ENCODE peak calls at places on chromosomes 11 and 22, in nine cellular contexts. J is left lung, C is colonic mucosa, W is tibial artery, H is left ventricle myocardium inferior, M is gastrocnemius medialis, L is right lobe of liver, P is HCT116, D is neuronal stem cell. E is an unnamed sample.

GRCh38 chr22:46750861-46751260 is 11.6 kb upstream of the TBC1D22A start:
- DNase-seq in M (no peak), C (peak), P (no peak), H (no peak), L (peak), W (no peak), J (peak), D (no peak), E (peak)

GRCh38 chr22:30575859-30576258 is 1.4 kb upstream of the GAL3ST1 start:
- DNase-seq in C (peak), D (no peak), H (no peak), P (no peak), M (no peak), J (no peak), L (no peak), W (no peak), E (no peak)

GRCh38 chr11:114321621-114322257 is 25.5 kb downstream of the NNMT start:
- DNase-seq in W (peak), D (no peak), H (peak), J (no peak), C (no peak), L (no peak), M (no peak), P (no peak), E (no peak)

GRCh38 chr11:46309669-46310288 is 32.3 kb downstream of the CREB3L1 start:
- DNase-seq in H (no peak), M (no peak), C (no peak), W (no peak), D (no peak), P (peak), J (no peak), L (no peak), E (no peak)

GRCh38 chr11:60825790-60826189 is 16.1 kb upstream of the CCDC86 start:
- DNase-seq in C (no peak), L (no peak), P (no peak), W (no peak), H (no peak), J (no peak), D (no peak), M (no peak), E (no peak)

GRCh38 chr11:16346975-16347374 is 9.4 kb downstream of the SOX6 start:
- DNase-seq in L (no peak), D (no peak), P (no peak), H (no peak), M (peak), W (no peak), C (no peak), J (no peak), E (no peak)

GRCh38 chr11:132423266-132423665 is 1052.9 kb downstream of the NTM start:
- DNase-seq in M (no peak), J (no peak), P (no peak), W (no peak), L (no peak), D (no peak), H (no peak), C (no peak), E (no peak)

GRCh38 chr22:42001127-42001526 is 2.5 kb downstream of the WBP2NL start:
- DNase-seq in W (no peak), M (no peak), L (no peak), D (no peak), C (no peak), J (no peak), H (no peak), P (no peak), E (no peak)

GRCh38 chr11:62753736-62754603 is at the start of gene ZBTB3:
- DNase-seq in W (peak), H (peak), M (peak), D (peak), J (peak), P (peak), L (peak), C (peak), E (peak)

GRCh38 chr22:50192825-50193204 is 7.1 kb downstream of the TRABD start:
- DNase-seq in L (no peak), J (peak), W (no peak), M (no peak), H (no peak), C (no peak), P (no peak), D (no peak), E (peak)

GRCh38 chr11:57546869-57547518 is 9.6 kb downstream of the SMTNL1 start:
- DNase-seq in H (no peak), C (no peak), M (peak), P (no peak), W (no peak), J (no peak), L (no peak), D (no peak), E (no peak)

GRCh38 chr11:113554531-113554930 is 79.3 kb upstream of the DRD2 start:
- DNase-seq in H (no peak), J (no peak), L (no peak), C (no peak), P (no peak), D (no peak), W (no peak), M (no peak), E (no peak)

GRCh38 chr11:17154409-17155159 is 53.2 kb downstream of the PIK3C2A start:
- DNase-seq in M (no peak), P (no peak), W (no peak), H (no peak), D (no peak), J (no peak), C (no peak), L (no peak), E (no peak)

GRCh38 chr11:80980221-80980620 is 1539.4 kb upstream of the TENM4 start:
- DNase-seq in W (no peak), P (no peak), L (no peak), D (no peak), J (no peak), C (no peak), H (no peak), M (no peak), E (no peak)

GRCh38 chr22:19645391-19645790 is 68.9 kb upstream of the SEPTIN5 start:
- DNase-seq in D (no peak), W (peak), C (no peak), J (no peak), M (no peak), P (no peak), H (no peak), L (no peak), E (no peak)

GRCh38 chr11:94504689-94505293 is 7.5 kb upstream of the C11orf97 start:
- DNase-seq in L (no peak), M (no peak), P (peak), J (no peak), H (no peak), W (no peak), D (peak), C (no peak), E (no peak)

GRCh38 chr11:27716850-27717249 is 16.6 kb upstream of the BDNF start:
- DNase-seq in J (no peak), D (no peak), L (no peak), W (no peak), C (no peak), M (no peak), H (no peak), P (no peak), E (no peak)

GRCh38 chr11:107752954-107753822 is 41.3 kb upstream of the SLN start:
- DNase-seq in L (no peak), P (no peak), H (no peak), J (no peak), W (no peak), M (no peak), C (no peak), D (no peak), E (no peak)

GRCh38 chr11:81707881-81708280 is 1025.8 kb downstream of the FAM181B start:
- DNase-seq in H (no peak), C (no peak), J (no peak), P (no peak), D (no peak), M (no peak), W (no peak), L (no peak), E (no peak)

GRCh38 chr11:31805629-31806185 is 5.4 kb downstream of the PAX6 start:
- DNase-seq in C (no peak), L (no peak), H (no peak), W (no peak), D (no peak), M (no peak), P (no peak), J (peak), E (peak)

GRCh38 chr11:132520199-132520598 is 1012.1 kb downstream of the OPCML start:
- DNase-seq in C (no peak), H (no peak), D (no peak), M (no peak), P (no peak), J (no peak), W (no peak), L (no peak), E (no peak)

GRCh38 chr11:122804161-122804560 is 34.1 kb upstream of the CRTAM start:
- DNase-seq in P (no peak), C (no peak), J (no peak), M (no peak), L (no peak), H (no peak), W (no peak), D (no peak), E (no peak)

GRCh38 chr11:6505577-6506240 is 8.6 kb downstream of the DNHD1 start:
- DNase-seq in P (peak), J (no peak), C (no peak), M (no peak), L (no peak), W (no peak), H (no peak), D (no peak), E (no peak)

GRCh38 chr11:108093128-108093904 is 28.1 kb upstream of the ACAT1 start:
- DNase-seq in L (no peak), J (no peak), M (no peak), D (no peak), P (no peak), C (no peak), H (no peak), W (no peak), E (no peak)

GRCh38 chr11:7577883-7578242 is 64.1 kb downstream of the PPFIBP2 start:
- DNase-seq in H (no peak), P (no peak), C (peak), M (no peak), W (no peak), L (no peak), D (no peak), J (no peak), E (no peak)

GRCh38 chr11:76587810-76588454 is 82.6 kb downstream of the LRRC32 start:
- DNase-seq in M (no peak), C (no peak), D (no peak), J (no peak), P (no peak), L (no peak), H (no peak), W (no peak), E (no peak)

GRCh38 chr11:75691804-75692203 is 23.0 kb upstream of the MAP6 start:
- DNase-seq in C (no peak), D (no peak), H (no peak), J (no peak), L (no peak), W (no peak), M (no peak), P (no peak), E (no peak)

GRCh38 chr22:46791201-46791731 is 28.8 kb downstream of the TBC1D22A start:
- DNase-seq in C (no peak), J (peak), D (no peak), P (no peak), M (peak), H (no peak), W (peak), L (no peak), E (peak)

GRCh38 chr22:20234314-20234682 is 33.8 kb downstream of the RTN4R start:
- DNase-seq in W (no peak), M (no peak), D (no peak), J (no peak), L (no peak), H (no peak), C (no peak), P (no peak), E (no peak)

GRCh38 chr11:83292709-83293435 is 6.7 kb upstream of the CCDC90B start:
- DNase-seq in J (no peak), C (peak), P (peak), M (no peak), W (no peak), H (no peak), L (no peak), D (peak), E (no peak)

GRCh38 chr11:68077617-68078592 is 39.1 kb downstream of the TCIRG1 start:
- DNase-seq in M (no peak), W (no peak), D (no peak), J (no peak), C (no peak), P (no peak), L (no peak), H (no peak), E (peak)

GRCh38 chr22:21791635-21792625 is 56.3 kb upstream of the YPEL1 start:
- DNase-seq in P (no peak), M (no peak), C (no peak), L (no peak), H (no peak), D (no peak), W (no peak), J (no peak), E (no peak)

GRCh38 chr11:32323814-32324130 is 111.6 kb downstream of the WT1 start:
- DNase-seq in P (no peak), L (no peak), C (no peak), W (no peak), D (no peak), M (no peak), J (no peak), H (no peak), E (no peak)

GRCh38 chr11:61281581-61282250 is 13.4 kb downstream of the VWCE start:
- DNase-seq in C (peak), L (no peak), H (peak), D (peak), J (no peak), M (no peak), W (no peak), P (peak), E (no peak)

GRCh38 chr11:59815754-59816153 is 5.2 kb upstream of the MRPL16 start:
- DNase-seq in L (no peak), C (no peak), J (no peak), M (no peak), W (no peak), P (no peak), H (no peak), D (no peak), E (no peak)
- H3K27ac ChIP-seq in L (no peak), C (no peak), J (no peak), M (no peak), W (no peak), P (no peak), H (no peak), D (no peak), E (no peak)

GRCh38 chr11:66063900-66064299 is 6.2 kb upstream of the PACS1 start:
- DNase-seq in M (no peak), D (no peak), L (peak), C (no peak), W (no peak), P (no peak), J (no peak), H (no peak), E (no peak)

GRCh38 chr11:66062408-66062807 is 7.7 kb upstream of the PACS1 start:
- DNase-seq in M (no peak), J (no peak), L (no peak), D (no peak), W (no peak), H (no peak), P (no peak), C (no peak), E (no peak)

GRCh38 chr11:66059966-66060680 is 8.0 kb downstream of the SF3B2 start:
- DNase-seq in M (no peak), P (no peak), J (no peak), C (no peak), H (no peak), D (no peak), W (no peak), L (no peak), E (no peak)

GRCh38 chr11:66064571-66064970 is 5.5 kb upstream of the PACS1 start:
- DNase-seq in C (no peak), L (peak), D (no peak), J (no peak), P (no peak), W (no peak), M (no peak), H (no peak), E (no peak)

DNA sequence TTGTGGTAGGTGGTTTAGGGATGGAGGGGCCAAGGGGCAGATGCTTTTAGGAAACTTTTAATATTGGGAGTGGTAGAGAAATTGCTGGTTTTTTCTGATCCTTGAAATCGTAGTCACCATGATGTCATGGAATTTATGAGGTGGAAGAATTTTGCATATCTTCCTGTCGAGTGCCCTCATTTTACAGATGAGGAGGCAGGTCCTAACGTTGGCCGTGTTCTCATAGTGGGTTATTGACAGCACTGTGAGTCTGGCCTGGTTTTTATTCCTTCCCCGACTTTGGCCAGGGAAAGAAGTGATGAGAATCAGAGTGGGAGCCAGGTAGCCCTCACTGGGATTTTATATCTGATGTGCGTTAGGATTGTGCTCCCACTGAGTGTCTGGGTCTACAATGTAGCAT is 8.8 kb upstream of the PACS1 start:
- DNase-seq in L (no peak), P (no peak), J (no peak), C (no peak), W (no peak), H (no peak), M (no peak), D (no peak), E (no peak)
- H3K27ac ChIP-seq in L (no peak), P (no peak), J (no peak), C (no peak), W (no peak), H (no peak), M (no peak), D (no peak), E (no peak)

DNA sequence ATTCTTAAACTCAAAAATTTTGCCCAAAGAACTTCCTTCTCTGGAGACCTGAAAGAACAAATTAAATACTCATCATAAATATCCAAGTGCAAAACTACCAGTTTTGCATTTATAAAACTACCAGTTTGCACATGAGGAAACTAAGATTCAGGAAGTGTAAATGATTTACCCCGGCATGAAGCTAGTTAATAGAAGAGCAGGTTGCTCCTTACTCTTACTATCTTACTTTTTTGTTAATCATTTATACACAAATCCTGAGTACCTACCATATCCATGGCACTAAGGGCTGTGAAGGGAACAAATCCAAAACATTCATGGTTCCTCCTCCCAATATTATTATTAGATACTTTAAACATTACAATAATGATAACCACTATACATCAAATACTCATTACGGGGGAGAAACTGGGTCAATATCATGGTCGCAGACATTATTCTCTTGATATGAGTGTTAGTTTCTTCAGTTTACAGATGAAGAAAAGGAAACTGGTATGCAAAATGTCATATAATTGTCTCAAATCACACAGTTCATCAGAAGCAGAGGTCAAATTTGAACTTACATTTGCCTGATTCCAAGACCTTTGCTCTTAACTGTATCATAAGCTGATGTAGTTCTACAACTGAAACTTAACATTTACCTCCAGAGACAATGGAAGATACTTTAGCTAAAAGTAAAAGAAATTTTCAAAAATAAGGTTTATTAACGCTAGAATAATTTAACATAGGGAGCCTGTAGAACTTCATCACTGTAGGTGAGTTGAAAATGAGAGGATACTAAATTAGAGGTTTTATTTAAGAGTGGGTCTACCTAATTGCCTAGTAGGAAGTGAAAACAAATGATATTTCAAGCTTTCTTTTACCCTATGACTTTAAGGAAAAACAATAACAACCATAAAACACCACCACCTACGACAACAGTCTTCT is 74.5 kb downstream of the FAM76B start:
- DNase-seq in D (no peak), W (no peak), H (no peak), M (no peak), P (no peak), J (no peak), L (no peak), C (no peak), E (no peak)
- H3K27ac ChIP-seq in D (no peak), W (no peak), H (no peak), M (no peak), P (no peak), J (no peak), L (no peak), C (no peak), E (no peak)

DNA sequence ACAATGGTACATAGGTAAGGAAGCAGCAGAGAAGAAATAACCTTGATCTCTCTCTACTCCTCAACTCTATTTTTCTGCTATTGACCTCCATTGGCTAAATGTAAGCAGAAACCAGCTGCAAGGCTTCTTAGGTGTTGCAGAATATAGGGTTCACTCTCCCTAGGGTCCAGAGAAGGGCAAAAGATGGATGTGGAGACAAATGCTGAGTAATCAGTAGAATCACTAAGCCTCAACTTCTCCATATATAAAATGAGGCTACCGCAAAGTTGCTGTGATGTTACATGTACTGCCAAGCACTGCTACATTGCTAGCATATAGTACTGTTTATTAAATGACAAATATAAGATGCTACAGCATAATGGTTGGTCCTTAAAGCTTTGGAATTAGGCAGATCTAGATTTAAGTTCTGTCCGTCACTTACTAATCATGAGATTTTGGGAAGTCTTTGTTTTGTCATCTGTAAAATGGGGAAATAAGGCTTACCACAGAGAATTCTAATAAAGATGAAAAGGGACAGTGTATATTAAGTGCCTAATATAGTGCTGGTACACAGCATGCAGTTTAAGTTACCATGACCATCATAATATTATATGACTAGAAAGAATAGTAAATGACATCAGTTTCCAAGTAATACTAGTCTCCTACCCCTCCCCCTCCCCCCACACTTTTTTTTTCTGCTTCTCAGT is 120.8 kb downstream of the PDE3B start:
- DNase-seq in D (no peak), P (no peak), H (no peak), J (no peak), C (no peak), L (no peak), M (no peak), W (no peak), E (no peak)
- H3K27ac ChIP-seq in D (no peak), P (no peak), H (no peak), J (no peak), C (no peak), L (no peak), M (no peak), W (no peak), E (peak)

GRCh38 chr22:24951942-24952836 is at the start of gene KIAA1671:
- DNase-seq in M (peak), C (peak), J (peak), W (peak), H (peak), P (peak), L (peak), D (peak), E (peak)
- H3K27ac ChIP-seq in M (peak), C (peak), J (peak), W (peak), H (peak), P (peak), L (peak), D (peak), E (peak)

E was measured in Peyer's patch.